ENCODE peak calls at places on chromosomes 5 and 9, in ten cellular contexts. Z, B, T, O, F, M, R, U, V and I are unnamed samples. For H3K27me3, the result is how much of the 10 kb centered on the place peaks cover.

GRCh38 chr9:14212697-14213420 is 101.1 kb downstream of the NFIB start:
- DNase-seq in V (no peak), B (no peak), O (no peak), R (no peak), F (no peak), M (no peak), T (no peak), Z (no peak), U (no peak), I (no peak)

GRCh38 chr5:1188464-1188863 is 12.9 kb upstream of the SLC6A19 start:
- DNase-seq in O (no peak), M (no peak), Z (no peak), B (peak), F (no peak), R (no peak), V (no peak), U (no peak), T (no peak), I (no peak)

GRCh38 chr5:134891473-134891872 is 13.5 kb upstream of the PCBD2 start:
- DNase-seq in T (no peak), V (no peak), Z (no peak), B (no peak), F (no peak), O (no peak), R (no peak), M (no peak), U (no peak), I (no peak)

GRCh38 chr9:3879731-3880493 is 354.1 kb upstream of the RFX3 start:
- DNase-seq in B (no peak), T (no peak), U (no peak), F (no peak), R (no peak), M (no peak), V (no peak), O (no peak), Z (no peak), I (no peak)

GRCh38 chr9:88738708-88739107 is 203.7 kb downstream of the NXNL2 start:
- DNase-seq in T (no peak), V (no peak), M (no peak), B (no peak), O (no peak), R (no peak), F (no peak), Z (no peak), U (no peak), I (peak)

GRCh38 chr5:179343021-179343781 is 2.1 kb downstream of the ADAMTS2 start:
- DNase-seq in B (no peak), M (no peak), O (no peak), V (no peak), T (no peak), R (no peak), F (no peak), Z (no peak), U (no peak), I (no peak)

GRCh38 chr5:179467441-179467840 is 82.9 kb upstream of the RUFY1 start:
- DNase-seq in Z (no peak), U (no peak), M (no peak), T (no peak), F (no peak), O (no peak), V (no peak), B (no peak), R (no peak), I (no peak)

GRCh38 chr9:93617273-93617672 is 40.9 kb downstream of the PHF2 start:
- DNase-seq in R (no peak), U (no peak), M (no peak), F (no peak), T (no peak), B (no peak), V (no peak), Z (no peak), O (no peak), I (no peak)

GRCh38 chr5:177351392-177352329 is at the start of gene LMAN2:
- DNase-seq in O (peak), U (peak), T (peak), Z (peak), V (peak), M (peak), F (peak), R (peak), B (peak), I (peak)

GRCh38 chr9:14746655-14747054 is 24.1 kb upstream of the CER1 start:
- DNase-seq in Z (no peak), V (no peak), U (no peak), M (no peak), F (no peak), T (no peak), O (no peak), B (no peak), R (no peak), I (no peak)

GRCh38 chr9:81562221-81563019 is 126.9 kb downstream of the TLE1 start:
- DNase-seq in R (peak), B (peak), U (no peak), M (no peak), Z (no peak), V (peak), T (no peak), F (peak), O (peak), I (no peak)

GRCh38 chr9:91726406-91727100 is 223.5 kb downstream of the ROR2 start:
- DNase-seq in U (no peak), M (no peak), B (no peak), V (no peak), T (no peak), F (no peak), R (no peak), O (no peak), Z (no peak), I (peak)

GRCh38 chr9:4828776-4829175 is 36.0 kb downstream of the RCL1 start:
- DNase-seq in B (peak), M (no peak), U (no peak), V (no peak), F (no peak), O (peak), Z (no peak), T (no peak), R (peak), I (no peak)

GRCh38 chr9:126565336-126566128 is 48.2 kb upstream of the LMX1B start:
- DNase-seq in M (no peak), R (no peak), Z (no peak), F (no peak), B (no peak), U (no peak), V (no peak), O (no peak), T (no peak), I (peak)

GRCh38 chr5:179258922-179259730 is 86.1 kb downstream of the ADAMTS2 start:
- DNase-seq in F (no peak), Z (no peak), M (no peak), T (no peak), V (no peak), R (no peak), B (no peak), U (no peak), O (no peak), I (peak)

GRCh38 chr9:98311541-98311940 is 56.1 kb upstream of the TBC1D2 start:
- DNase-seq in M (no peak), T (no peak), F (no peak), R (no peak), U (no peak), V (no peak), Z (no peak), O (no peak), B (no peak), I (no peak)

GRCh38 chr5:54360089-54360488 is 49.7 kb upstream of the ARL15 start:
- DNase-seq in O (no peak), T (no peak), R (no peak), B (no peak), M (no peak), F (no peak), Z (no peak), V (no peak), U (no peak), I (peak)

GRCh38 chr9:75889977-75890540 is 414 bp upstream of the PCSK5 start:
- DNase-seq in Z (peak), V (peak), U (no peak), O (peak), M (peak), F (no peak), B (peak), R (no peak), T (no peak), I (peak)

GRCh38 chr9:72597606-72598005 is 76.2 kb downstream of the TMC1 start:
- DNase-seq in R (no peak), T (no peak), F (no peak), V (no peak), B (no peak), M (no peak), Z (no peak), U (no peak), O (no peak), I (no peak)

GRCh38 chr5:142520885-142521284 is 165.0 kb downstream of the FGF1 start:
- DNase-seq in T (no peak), U (no peak), Z (no peak), B (no peak), F (no peak), M (no peak), R (no peak), O (no peak), V (peak), I (no peak)

GRCh38 chr5:90689064-90689463 is 130.5 kb downstream of the ADGRV1 start:
- DNase-seq in U (no peak), O (no peak), M (no peak), V (no peak), F (no peak), T (no peak), B (no peak), Z (no peak), R (no peak), I (no peak)

GRCh38 chr5:157506981-157507780 is 47.2 kb downstream of the NIPAL4 start:
- DNase-seq in T (no peak), O (no peak), R (no peak), B (no peak), U (no peak), Z (no peak), M (no peak), V (no peak), F (no peak), I (peak)

GRCh38 chr5:156871212-156871611 is 21.1 kb downstream of the PPP1R2B start:
- DNase-seq in Z (no peak), V (no peak), T (no peak), B (no peak), F (no peak), O (no peak), U (no peak), M (no peak), R (no peak), I (no peak)

GRCh38 chr9:98634680-98635079 is 74.1 kb downstream of the GABBR2 start:
- DNase-seq in M (no peak), O (no peak), B (no peak), Z (no peak), T (no peak), R (no peak), U (no peak), F (no peak), V (no peak), I (no peak)

GRCh38 chr5:140189977-140190867 is 15.2 kb downstream of the CYSTM1 start:
- DNase-seq in U (no peak), V (no peak), Z (no peak), T (no peak), R (no peak), B (no peak), O (no peak), F (peak), M (peak), I (peak)

GRCh38 chr5:147483197-147483790 is 26.6 kb downstream of the DPYSL3 start:
- DNase-seq in V (no peak), F (no peak), B (no peak), Z (no peak), T (no peak), U (no peak), R (no peak), M (no peak), O (no peak), I (no peak)

GRCh38 chr9:85960688-85961093 is 19.7 kb downstream of the NAA35 start:
- DNase-seq in U (no peak), O (no peak), Z (no peak), B (no peak), V (no peak), R (no peak), M (no peak), F (no peak), T (no peak), I (no peak)

GRCh38 chr9:82584349-82584846 is 478.5 kb downstream of the RASEF start:
- DNase-seq in F (no peak), T (no peak), M (no peak), Z (no peak), B (no peak), O (peak), R (no peak), V (no peak), U (no peak), I (peak)

GRCh38 chr5:106312360-106312759 is 1358.4 kb downstream of the EFNA5 start:
- DNase-seq in U (no peak), O (no peak), M (no peak), F (no peak), B (no peak), Z (no peak), T (no peak), R (no peak), V (no peak), I (peak)

DNA sequence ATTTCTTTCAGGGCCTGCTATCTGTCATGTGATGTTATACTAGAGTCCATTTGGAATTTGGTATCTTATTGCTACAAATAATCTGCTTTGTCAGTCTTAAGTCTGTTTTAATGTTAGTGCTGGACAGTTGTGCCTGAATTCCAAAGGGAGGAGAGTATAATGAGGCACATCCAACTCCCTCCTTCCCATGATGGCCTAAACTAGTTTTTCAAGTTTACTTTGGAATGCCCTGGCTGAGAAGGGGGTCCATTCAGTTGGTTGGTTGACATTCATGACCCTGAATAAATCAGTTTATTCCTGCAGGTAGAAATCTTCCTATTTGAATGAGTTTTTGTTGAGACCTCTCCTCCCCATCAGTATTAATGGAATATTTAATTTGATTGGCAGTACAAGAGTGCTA is 9.4 kb upstream of the LRRTM2 start:
- DNase-seq in F (no peak), B (no peak), V (no peak), Z (no peak), U (no peak), M (no peak), R (no peak), T (no peak), O (no peak), I (no peak)
- H3K4me3 ChIP-seq in F (no peak), B (no peak), V (no peak), Z (no peak), U (no peak), M (no peak), R (no peak), T (no peak), O (no peak), I (no peak)

GRCh38 chr5:7805379-7805778 is 45.6 kb downstream of the CFAP90 start:
- DNase-seq in V (no peak), B (no peak), T (peak), M (no peak), U (no peak), O (no peak), F (no peak), R (peak), Z (no peak), I (no peak)
- TF ChIP-seq CTCF in V (no peak), B (no peak), T (peak), M (peak), U (no peak), O (no peak), F (peak), R (peak), Z (no peak), I (peak)

GRCh38 chr9:18238752-18239151 is 235.2 kb upstream of the ADAMTSL1 start:
- DNase-seq in M (no peak), T (no peak), B (no peak), R (no peak), O (no peak), Z (no peak), U (no peak), F (no peak), V (no peak), I (no peak)
- H3K27me3 ChIP-seq in M (under half), T (under half), B (under half), R (under half), O (under half), Z (under half), U (under half), F (under half), V (under half), I (under half)

DNA sequence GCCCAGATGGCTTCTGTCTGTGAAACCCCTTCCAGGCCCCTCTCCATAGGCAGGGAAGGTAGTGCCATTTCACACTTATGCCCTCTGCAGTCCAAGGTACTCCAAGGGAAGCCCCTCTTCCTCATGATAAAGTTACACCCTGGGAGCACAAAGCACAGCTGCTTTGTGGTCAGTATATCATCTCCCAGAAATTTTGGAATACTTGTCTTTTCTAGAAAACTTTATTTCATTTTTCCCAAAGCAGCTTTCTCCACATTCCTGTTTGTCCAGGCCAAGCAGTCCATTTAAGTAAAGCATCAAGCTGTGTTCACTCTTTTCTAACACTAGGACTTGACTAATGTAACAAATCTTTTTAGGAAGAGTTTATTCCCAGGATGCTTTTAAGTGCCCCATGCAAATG is 371.8 kb upstream of the RGMB start:
- DNase-seq in M (no peak), U (no peak), O (no peak), Z (no peak), B (no peak), V (no peak), T (no peak), F (no peak), R (no peak), I (peak)
- H3K4me3 ChIP-seq in M (no peak), U (no peak), O (no peak), Z (no peak), B (no peak), V (no peak), T (no peak), F (no peak), R (no peak), I (no peak)

GRCh38 chr9:37677435-37677834 is 26.7 kb downstream of the FRMPD1 start:
- DNase-seq in Z (no peak), B (no peak), V (no peak), T (no peak), U (no peak), M (no peak), F (no peak), R (no peak), O (no peak), I (no peak)

GRCh38 chr9:37679649-37680402 is 29.1 kb downstream of the FRMPD1 start:
- DNase-seq in R (no peak), B (no peak), U (no peak), V (no peak), M (no peak), F (no peak), O (no peak), T (no peak), Z (no peak), I (no peak)

GRCh38 chr9:37676411-37676830 is 25.7 kb downstream of the FRMPD1 start:
- DNase-seq in T (no peak), B (no peak), R (no peak), O (no peak), Z (no peak), U (no peak), V (no peak), F (no peak), M (no peak), I (no peak)

GRCh38 chr9:37675661-37676060 is 24.9 kb downstream of the FRMPD1 start:
- DNase-seq in Z (no peak), O (no peak), V (no peak), M (no peak), R (no peak), U (no peak), F (no peak), T (no peak), B (no peak), I (no peak)

DNA sequence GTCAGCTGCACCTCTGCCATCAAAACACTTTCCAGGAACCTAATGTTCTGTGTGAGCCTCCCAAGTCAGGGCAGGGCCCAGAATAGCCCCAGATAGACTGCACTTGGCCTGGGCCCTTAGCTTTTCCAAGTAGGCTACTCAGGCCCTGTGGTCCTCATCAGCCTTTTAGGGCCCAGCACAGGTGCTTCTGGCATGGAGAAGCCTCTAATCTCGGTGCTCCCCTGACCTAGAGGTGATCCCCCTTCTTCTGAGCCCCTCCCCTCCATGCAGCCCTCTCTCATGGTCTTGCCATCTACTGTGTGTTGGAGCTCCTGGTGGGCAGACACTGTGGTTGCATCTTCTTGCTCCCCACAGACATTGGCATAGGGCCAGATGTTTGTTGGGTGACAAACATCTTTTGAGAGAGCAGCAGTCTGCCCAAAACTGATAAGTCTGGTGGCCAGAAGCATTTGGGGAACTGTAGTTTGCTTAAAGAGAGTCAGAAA is 28.1 kb downstream of the FRMPD1 start:
- DNase-seq in M (no peak), U (no peak), F (no peak), O (no peak), T (no peak), R (peak), Z (no peak), B (no peak), V (no peak), I (no peak)
- TF ChIP-seq CTCF in M (no peak), U (no peak), F (no peak), O (no peak), T (no peak), R (no peak), Z (no peak), B (no peak), V (no peak), I (no peak)

DNA sequence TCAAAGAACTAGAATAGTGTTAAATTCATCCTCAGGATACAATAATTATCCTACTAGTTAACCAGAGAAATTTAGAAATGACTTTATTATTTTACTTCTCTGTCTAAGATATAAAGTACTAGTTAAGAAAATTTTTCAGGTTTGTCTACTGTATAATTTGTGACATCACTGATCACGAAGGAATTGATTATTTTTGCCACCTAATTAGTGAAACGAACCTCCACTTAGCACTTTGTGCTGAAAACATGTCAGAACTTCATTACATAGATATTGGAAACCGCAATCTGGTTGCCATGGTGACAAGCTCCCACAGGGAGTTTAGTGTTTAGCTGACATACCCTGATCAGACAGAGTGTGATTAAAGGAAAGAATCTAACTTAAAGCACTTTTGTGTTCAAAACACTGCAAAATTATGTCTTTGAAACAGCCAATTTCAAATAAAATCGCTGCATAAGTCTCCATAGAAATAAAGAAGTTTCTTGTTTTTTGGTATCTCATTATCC is 668.4 kb upstream of the CCNG1 start:
- DNase-seq in R (no peak), U (no peak), Z (no peak), M (peak), B (no peak), V (no peak), O (no peak), F (no peak), T (no peak), I (no peak)
- H3K27me3 ChIP-seq in R (under half), U (under half), Z (under half), M (under half), B (under half), V (under half), O (under half), F (under half), T (under half), I (under half)

DNA sequence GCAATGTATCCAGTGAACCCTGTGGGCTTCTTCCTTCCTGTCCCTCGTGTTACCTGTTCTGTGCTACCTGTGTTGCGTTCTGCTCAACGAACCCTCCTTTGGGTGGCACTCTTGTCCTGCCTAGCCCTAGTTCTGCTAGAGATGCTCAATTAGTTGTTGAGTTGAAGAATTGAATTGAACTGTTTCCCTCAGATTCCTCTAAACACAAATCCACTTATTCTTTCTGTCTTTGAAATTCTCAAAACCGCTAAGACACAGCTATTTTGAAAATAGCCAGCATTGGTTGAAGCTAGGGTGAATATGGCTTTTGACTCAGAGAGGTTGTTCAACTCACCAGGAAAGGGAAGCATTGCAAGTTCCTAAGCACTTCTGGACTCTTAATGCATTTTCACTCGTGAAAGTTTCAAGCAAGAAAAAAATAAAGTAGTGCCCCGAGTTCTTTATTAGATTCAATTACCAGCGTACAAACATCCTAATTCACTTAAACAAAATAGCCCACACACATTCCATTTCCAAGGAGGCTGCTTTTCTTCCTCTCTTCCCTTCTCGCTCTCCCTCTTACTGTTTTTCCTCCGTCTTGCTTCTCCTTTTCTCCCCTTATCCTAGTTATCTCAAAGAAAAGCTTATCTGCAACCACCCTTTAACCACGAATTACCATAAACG is 648 bp upstream of the ITGA1 start:
- DNase-seq in M (no peak), U (no peak), F (no peak), Z (peak), V (no peak), R (peak), O (no peak), B (peak), T (peak), I (peak)
- H3K4me3 ChIP-seq in M (peak), U (peak), F (peak), Z (peak), V (peak), R (peak), O (no peak), B (peak), T (peak), I (peak)